ENCODE peak calls at places on chromosomes 5 and 9, in five cellular contexts. One of them, this sample, is unnamed.

GRCh38 chr5:136007271-136007670 is 21.5 kb upstream of the TGFBI start:
- DNase-seq in WERI-Rb-1: no peak
- DNase-seq in H1: no peak
- DNase-seq in CD8-positive, alpha-beta memory T cell: no peak
- DNase-seq in substantia nigra: no peak
- DNase-seq in this sample: no peak

GRCh38 chr9:13963005-13963653 is 350.8 kb downstream of the NFIB start:
- DNase-seq in WERI-Rb-1: no peak
- DNase-seq in H1: no peak
- DNase-seq in CD8-positive, alpha-beta memory T cell: no peak
- DNase-seq in substantia nigra: no peak
- DNase-seq in this sample: no peak

GRCh38 chr9:129197978-129198736 is 20.1 kb upstream of the IER5L start:
- DNase-seq in WERI-Rb-1: no peak
- DNase-seq in H1: no peak
- DNase-seq in CD8-positive, alpha-beta memory T cell: no peak
- DNase-seq in substantia nigra: peak
- DNase-seq in this sample: no peak

GRCh38 chr5:95184924-95185323 is 100.0 kb downstream of the MCTP1 start:
- DNase-seq in WERI-Rb-1: no peak
- DNase-seq in H1: no peak
- DNase-seq in CD8-positive, alpha-beta memory T cell: no peak
- DNase-seq in substantia nigra: no peak
- DNase-seq in this sample: no peak

GRCh38 chr9:111896942-111897830 is 572 bp downstream of the UGCG start:
- DNase-seq in WERI-Rb-1: peak
- DNase-seq in H1: peak
- DNase-seq in CD8-positive, alpha-beta memory T cell: peak
- DNase-seq in substantia nigra: peak
- DNase-seq in this sample: no peak

GRCh38 chr5:33297760-33298216 is 143.0 kb upstream of the TARS1 start:
- DNase-seq in WERI-Rb-1: no peak
- DNase-seq in H1: peak
- DNase-seq in CD8-positive, alpha-beta memory T cell: no peak
- DNase-seq in substantia nigra: no peak
- DNase-seq in this sample: no peak

GRCh38 chr5:94217745-94218144 is 400.7 kb downstream of the KIAA0825 start:
- DNase-seq in WERI-Rb-1: no peak
- DNase-seq in H1: no peak
- DNase-seq in CD8-positive, alpha-beta memory T cell: no peak
- DNase-seq in substantia nigra: no peak
- DNase-seq in this sample: no peak

GRCh38 chr5:42513246-42513645 is 90.0 kb downstream of the GHR start:
- DNase-seq in WERI-Rb-1: no peak
- DNase-seq in H1: no peak
- DNase-seq in CD8-positive, alpha-beta memory T cell: no peak
- DNase-seq in substantia nigra: no peak
- DNase-seq in this sample: no peak

GRCh38 chr5:87347841-87348240 is 64.9 kb downstream of the CCNH start:
- DNase-seq in WERI-Rb-1: no peak
- DNase-seq in H1: no peak
- DNase-seq in CD8-positive, alpha-beta memory T cell: no peak
- DNase-seq in substantia nigra: no peak
- DNase-seq in this sample: no peak

GRCh38 chr9:32926901-32927300 is 74.5 kb downstream of the APTX start:
- DNase-seq in WERI-Rb-1: no peak
- DNase-seq in H1: no peak
- DNase-seq in CD8-positive, alpha-beta memory T cell: no peak
- DNase-seq in substantia nigra: no peak
- DNase-seq in this sample: no peak

GRCh38 chr9:26326473-26327044 is 566.0 kb downstream of the CAAP1 start:
- DNase-seq in WERI-Rb-1: peak
- DNase-seq in H1: peak
- DNase-seq in CD8-positive, alpha-beta memory T cell: no peak
- DNase-seq in substantia nigra: no peak
- DNase-seq in this sample: peak

GRCh38 chr9:133960568-133961129 is 31.5 kb downstream of the VAV2 start:
- DNase-seq in WERI-Rb-1: no peak
- DNase-seq in H1: no peak
- DNase-seq in CD8-positive, alpha-beta memory T cell: no peak
- DNase-seq in substantia nigra: no peak
- DNase-seq in this sample: no peak

GRCh38 chr5:139789116-139789844 is 6.3 kb upstream of the PSD2 start:
- DNase-seq in WERI-Rb-1: no peak
- DNase-seq in H1: no peak
- DNase-seq in CD8-positive, alpha-beta memory T cell: no peak
- DNase-seq in substantia nigra: no peak
- DNase-seq in this sample: no peak

GRCh38 chr9:15622596-15622995 is 69.8 kb downstream of the CCDC171 start:
- DNase-seq in WERI-Rb-1: no peak
- DNase-seq in H1: no peak
- DNase-seq in CD8-positive, alpha-beta memory T cell: no peak
- DNase-seq in substantia nigra: no peak
- DNase-seq in this sample: no peak

DNA sequence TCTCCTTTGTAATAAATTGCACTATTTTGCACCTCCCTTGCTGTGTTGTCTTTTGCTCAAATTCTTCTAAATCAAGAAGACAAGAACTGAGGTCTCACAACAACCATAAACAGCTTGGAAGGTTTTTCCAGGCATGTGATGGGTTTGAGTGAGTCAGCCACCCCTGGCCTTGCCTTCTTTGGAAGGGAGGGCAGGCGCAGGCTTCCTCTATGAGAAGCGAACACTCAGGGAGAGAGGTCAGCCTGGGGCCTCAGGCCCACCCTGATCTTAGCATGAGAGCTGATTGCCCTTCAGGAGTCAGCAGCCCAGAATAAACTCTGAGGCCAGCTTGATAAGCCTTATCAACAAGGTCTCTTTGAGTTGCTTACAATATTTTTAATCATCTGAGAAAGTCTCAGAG is 31.6 kb downstream of the S1PR3 start:
- DNase-seq in WERI-Rb-1: no peak
- DNase-seq in H1: no peak
- DNase-seq in CD8-positive, alpha-beta memory T cell: no peak
- DNase-seq in substantia nigra: no peak
- DNase-seq in this sample: no peak
- H3K27ac ChIP-seq in WERI-Rb-1: no peak
- H3K27ac ChIP-seq in H1: no peak
- H3K27ac ChIP-seq in CD8-positive, alpha-beta memory T cell: no peak
- H3K27ac ChIP-seq in substantia nigra: no peak
- H3K27ac ChIP-seq in this sample: no peak

GRCh38 chr5:142925795-142926194 is 155.6 kb downstream of the ARHGAP26 start:
- DNase-seq in WERI-Rb-1: no peak
- DNase-seq in H1: no peak
- DNase-seq in CD8-positive, alpha-beta memory T cell: no peak
- DNase-seq in substantia nigra: no peak
- DNase-seq in this sample: no peak
- H3K27ac ChIP-seq in WERI-Rb-1: no peak
- H3K27ac ChIP-seq in H1: no peak
- H3K27ac ChIP-seq in CD8-positive, alpha-beta memory T cell: no peak
- H3K27ac ChIP-seq in substantia nigra: no peak
- H3K27ac ChIP-seq in this sample: no peak

GRCh38 chr5:178318382-178318781 is 85.8 kb upstream of the PHYKPL start:
- DNase-seq in WERI-Rb-1: no peak
- DNase-seq in H1: no peak
- DNase-seq in CD8-positive, alpha-beta memory T cell: no peak
- DNase-seq in substantia nigra: no peak
- DNase-seq in this sample: no peak
- H3K27ac ChIP-seq in WERI-Rb-1: no peak
- H3K27ac ChIP-seq in H1: no peak
- H3K27ac ChIP-seq in CD8-positive, alpha-beta memory T cell: no peak
- H3K27ac ChIP-seq in substantia nigra: no peak
- H3K27ac ChIP-seq in this sample: no peak

GRCh38 chr9:136722969-136723356 is 10.6 kb downstream of the DIPK1B start:
- DNase-seq in WERI-Rb-1: no peak
- DNase-seq in H1: no peak
- DNase-seq in CD8-positive, alpha-beta memory T cell: no peak
- DNase-seq in substantia nigra: no peak
- DNase-seq in this sample: no peak

GRCh38 chr9:136721339-136722092 is 9.1 kb downstream of the DIPK1B start:
- DNase-seq in WERI-Rb-1: no peak
- DNase-seq in H1: no peak
- DNase-seq in CD8-positive, alpha-beta memory T cell: no peak
- DNase-seq in substantia nigra: no peak
- DNase-seq in this sample: no peak

GRCh38 chr9:136720887-136721338 is 8.5 kb downstream of the DIPK1B start:
- DNase-seq in WERI-Rb-1: no peak
- DNase-seq in H1: no peak
- DNase-seq in CD8-positive, alpha-beta memory T cell: no peak
- DNase-seq in substantia nigra: no peak
- DNase-seq in this sample: no peak

GRCh38 chr9:136723362-136723976 is 11.1 kb downstream of the DIPK1B start:
- DNase-seq in WERI-Rb-1: no peak
- DNase-seq in H1: no peak
- DNase-seq in CD8-positive, alpha-beta memory T cell: no peak
- DNase-seq in substantia nigra: no peak
- DNase-seq in this sample: no peak

DNA sequence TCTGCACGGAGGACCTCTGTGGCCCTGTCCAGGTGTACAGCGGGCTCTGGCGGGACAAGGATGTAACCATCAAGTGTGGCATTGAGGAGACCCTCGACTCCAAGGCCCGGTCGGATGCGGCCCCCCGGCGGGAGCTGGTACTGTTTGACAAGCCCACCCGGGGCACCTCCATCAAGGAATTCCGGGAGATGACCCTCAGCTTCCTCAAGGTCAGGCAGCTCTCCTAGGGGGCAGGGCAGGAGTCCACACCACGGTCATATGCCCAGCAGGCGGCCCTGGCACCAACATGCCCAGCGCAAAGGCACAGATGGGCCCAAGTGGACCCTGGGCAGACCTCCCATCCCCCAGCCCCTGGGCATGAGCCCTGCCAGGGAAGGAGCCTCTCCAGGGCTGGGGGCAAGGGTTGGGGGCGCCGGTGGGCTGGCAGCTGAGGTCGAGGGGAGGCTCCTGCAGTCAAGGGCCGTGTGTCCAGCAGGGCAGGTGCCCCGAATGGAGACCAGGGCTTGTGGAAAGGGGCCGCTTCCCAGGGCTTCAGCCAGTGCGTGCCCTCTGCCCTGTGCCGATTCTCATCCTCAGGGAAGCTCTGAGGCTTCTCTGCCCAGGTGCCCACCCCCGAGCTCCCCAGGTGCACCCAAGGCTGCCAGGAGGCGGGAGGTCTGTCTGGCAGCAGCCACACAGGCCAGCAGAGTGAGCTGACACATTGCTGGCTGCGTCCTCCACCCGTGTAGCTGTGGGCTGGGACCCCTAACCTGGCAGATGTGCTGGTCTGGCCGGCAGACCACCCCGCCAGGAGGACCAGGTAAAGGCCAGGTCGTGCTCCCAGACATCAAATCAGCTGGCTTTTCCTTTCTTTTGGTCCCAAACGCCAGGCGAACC is 10.0 kb downstream of the DIPK1B start:
- DNase-seq in WERI-Rb-1: no peak
- DNase-seq in H1: no peak
- DNase-seq in CD8-positive, alpha-beta memory T cell: no peak
- DNase-seq in substantia nigra: no peak
- DNase-seq in this sample: no peak
- H3K27ac ChIP-seq in WERI-Rb-1: no peak
- H3K27ac ChIP-seq in H1: no peak
- H3K27ac ChIP-seq in CD8-positive, alpha-beta memory T cell: no peak
- H3K27ac ChIP-seq in substantia nigra: no peak
- H3K27ac ChIP-seq in this sample: no peak

GRCh38 chr9:104802110-104802509 is 38.2 kb downstream of the NIPSNAP3B start:
- DNase-seq in WERI-Rb-1: no peak
- DNase-seq in H1: no peak
- DNase-seq in CD8-positive, alpha-beta memory T cell: no peak
- DNase-seq in substantia nigra: no peak
- DNase-seq in this sample: no peak
- H3K27ac ChIP-seq in WERI-Rb-1: no peak
- H3K27ac ChIP-seq in H1: no peak
- H3K27ac ChIP-seq in CD8-positive, alpha-beta memory T cell: no peak
- H3K27ac ChIP-seq in substantia nigra: no peak
- H3K27ac ChIP-seq in this sample: no peak

GRCh38 chr5:148335259-148335658 is at the start of gene SPINK9:
- DNase-seq in WERI-Rb-1: no peak
- DNase-seq in H1: no peak
- DNase-seq in CD8-positive, alpha-beta memory T cell: no peak
- DNase-seq in substantia nigra: no peak
- DNase-seq in this sample: no peak
- H3K27ac ChIP-seq in WERI-Rb-1: no peak
- H3K27ac ChIP-seq in H1: no peak
- H3K27ac ChIP-seq in CD8-positive, alpha-beta memory T cell: no peak
- H3K27ac ChIP-seq in substantia nigra: no peak
- H3K27ac ChIP-seq in this sample: no peak

This sample was measured in neuronal stem cell.